ENCODE peak calls at places on chromosome 9, in four cellular contexts. X is transverse colon; O is CD8-positive, alpha-beta T cell; L is HCT116. J is an unnamed sample.

GRCh38 chr9:120482424-120483186 is 97.4 kb downstream of the CDK5RAP2 start:
- DNase-seq in X (no peak), O (no peak), L (no peak), J (no peak)

GRCh38 chr9:127903557-127904475 is 4.4 kb upstream of the ST6GALNAC6 start:
- DNase-seq in X (peak; percentile 91), O (peak; percentile 70), L (no peak), J (peak; percentile 56)

GRCh38 chr9:137818286-137818685 is 59.3 kb upstream of the CACNA1B start:
- DNase-seq in X (no peak), O (no peak), L (no peak), J (no peak)

GRCh38 chr9:95065224-95065623 is 252.3 kb downstream of the FANCC start:
- DNase-seq in X (no peak), O (no peak), L (no peak), J (no peak)

GRCh38 chr9:95580812-95581761 is 64.3 kb upstream of the PTCH1 start:
- DNase-seq in X (no peak), O (no peak), L (no peak), J (no peak)

GRCh38 chr9:24766081-24766480 is 220.4 kb upstream of the IZUMO3 start:
- DNase-seq in X (no peak), O (no peak), L (no peak), J (no peak)

GRCh38 chr9:27726244-27727141 is 153.2 kb upstream of the C9orf72 start:
- DNase-seq in X (peak; percentile 59), O (peak; percentile 28), L (peak; percentile 44), J (peak; percentile 35)

GRCh38 chr9:86281577-86282076 is 711 bp downstream of the ISCA1 start:
- DNase-seq in X (peak; percentile 28), O (no peak), L (no peak), J (no peak)

GRCh38 chr9:32587901-32588300 is 14.9 kb upstream of the NDUFB6 start:
- DNase-seq in X (no peak), O (no peak), L (no peak), J (no peak)

GRCh38 chr9:91943447-91943846 is 6.6 kb downstream of the ROR2 start:
- DNase-seq in X (no peak), O (no peak), L (no peak), J (no peak)

GRCh38 chr9:120257483-120257882 is 322.5 kb downstream of the CDK5RAP2 start:
- DNase-seq in X (no peak), O (no peak), L (no peak), J (no peak)

GRCh38 chr9:98957826-98958225 is 14.1 kb downstream of the COL15A1 start:
- DNase-seq in X (no peak), O (no peak), L (no peak), J (no peak)

GRCh38 chr9:133759146-133759900 is 21.2 kb upstream of the SARDH start:
- DNase-seq in X (no peak), O (no peak), L (peak; percentile 10), J (no peak)

DNA sequence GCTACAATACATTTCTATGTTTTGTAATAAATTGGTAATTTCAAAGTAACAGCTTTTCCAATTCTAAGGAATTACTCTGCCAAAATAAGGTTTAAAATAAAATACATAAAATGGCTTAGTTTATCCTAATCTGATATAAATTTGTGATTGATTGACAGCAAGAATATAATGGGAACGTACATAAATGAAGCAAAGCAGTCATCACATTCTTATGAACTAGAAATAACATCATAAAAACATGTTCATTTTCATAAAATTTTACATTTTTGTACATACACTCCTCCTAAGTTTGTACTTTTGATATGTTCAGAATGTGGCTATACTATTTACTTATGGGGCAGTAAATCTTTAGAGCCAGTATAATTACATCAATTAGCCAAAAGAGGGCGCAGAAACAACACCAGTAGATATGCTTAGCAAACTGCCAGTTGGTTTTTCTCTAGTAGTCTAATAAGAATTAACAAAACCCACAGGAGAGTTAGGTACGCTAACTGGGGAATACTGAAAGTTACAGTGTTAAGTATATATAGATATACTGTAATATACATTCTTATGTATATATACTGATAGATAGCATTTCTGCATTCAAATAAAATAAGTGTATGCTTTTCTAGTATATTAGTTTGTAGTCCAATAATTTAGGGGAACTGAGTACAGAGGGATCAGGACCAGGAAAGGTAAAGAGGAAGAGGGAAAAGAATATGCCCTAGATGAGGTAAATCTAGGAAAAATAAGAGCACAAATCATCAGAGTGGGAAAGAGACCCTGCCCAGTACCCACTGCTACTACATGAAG is 76.8 kb downstream of the ZDHHC21 start:
- DNase-seq in X (no peak), O (no peak), L (peak; percentile 32), J (no peak)
- TF ChIP-seq CTCF in X (peak; percentile 62), O (peak; percentile 65), L (peak; percentile 73), J (peak; percentile 65)

GRCh38 chr9:129175515-129175824 is 2.6 kb downstream of the IER5L start:
- DNase-seq in X (no peak), O (no peak), L (peak; percentile 12), J (no peak)
- H3K27me3 ChIP-seq in X (no peaks in the 10 kb centered on the region), O (no peaks in the 10 kb centered on the region), L (no peaks in the 10 kb centered on the region), J (peaks cover 8% of the 10 kb centered on the region)

GRCh38 chr9:1046639-1047604 is 3.2 kb upstream of the DMRT2 start:
- DNase-seq in X (no peak), O (no peak), L (no peak), J (no peak)
- H3K9me3 ChIP-seq in X (no peaks in the 10 kb centered on the region), O (no peaks in the 10 kb centered on the region), L (no peaks in the 10 kb centered on the region), J (peaks cover 8% of the 10 kb centered on the region)

GRCh38 chr9:36911037-36911436 is 123.0 kb downstream of the PAX5 start:
- DNase-seq in X (no peak), O (no peak), L (no peak), J (no peak)

GRCh38 chr9:36911601-36912412 is 122.3 kb downstream of the PAX5 start:
- DNase-seq in X (no peak), O (no peak), L (no peak), J (no peak)

GRCh38 chr9:36912620-36913019 is 121.4 kb downstream of the PAX5 start:
- DNase-seq in X (no peak), O (no peak), L (no peak), J (no peak)

GRCh38 chr9:36914212-36914577 is 119.9 kb downstream of the PAX5 start:
- DNase-seq in X (no peak), O (no peak), L (no peak), J (no peak)

GRCh38 chr9:36913393-36914211 is 120.5 kb downstream of the PAX5 start:
- DNase-seq in X (no peak), O (no peak), L (no peak), J (no peak)
- TF ChIP-seq CTCF in X (no peak), O (no peak), L (peak; percentile 45), J (no peak)

DNA sequence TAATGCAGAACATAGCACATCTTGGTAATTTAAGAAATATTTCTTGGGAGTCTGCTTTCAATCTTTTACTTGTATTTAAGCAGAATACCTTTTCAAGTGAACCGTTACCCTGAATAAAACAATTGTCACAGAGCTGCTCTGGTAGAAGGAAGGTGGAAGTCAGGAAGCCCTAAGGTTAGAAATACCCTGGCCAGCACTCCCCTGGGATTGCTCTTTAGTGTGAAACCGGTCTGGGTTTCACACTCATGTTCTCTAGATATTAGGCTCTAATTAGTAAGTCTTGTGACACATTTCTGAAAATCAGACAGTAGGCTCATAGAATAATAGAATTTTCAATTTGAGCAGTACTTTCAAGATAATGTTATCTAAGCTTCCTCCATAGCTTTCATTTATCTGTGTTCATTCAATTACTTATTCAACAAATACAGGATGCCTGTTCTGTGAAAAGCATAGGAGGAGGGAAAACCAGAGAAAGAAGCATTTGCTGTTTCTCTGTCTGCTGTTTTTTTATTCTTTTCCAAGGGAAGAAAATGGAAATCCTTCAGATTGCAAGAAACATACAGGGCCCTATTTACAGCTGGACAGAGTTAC is 825.5 kb downstream of the TLR4 start:
- DNase-seq in X (no peak), O (no peak), L (no peak), J (no peak)
- H3K27me3 ChIP-seq in X (no peaks in the 10 kb centered on the region), O (no peaks in the 10 kb centered on the region), L (no peaks in the 10 kb centered on the region), J (no peaks in the 10 kb centered on the region)

GRCh38 chr9:1173211-1173610 is 123.1 kb downstream of the DMRT2 start:
- DNase-seq in X (peak; percentile 49), O (no peak), L (no peak), J (no peak)
- H3K9me3 ChIP-seq in X (no peaks in the 10 kb centered on the region), O (no peaks in the 10 kb centered on the region), L (peaks cover 4% of the 10 kb centered on the region), J (no peaks in the 10 kb centered on the region)

J was measured in CD4-positive, alpha-beta T cell.